ENCODE peak calls at places on chromosomes 3 and 15, in four cellular contexts. F, Z, K and Q are unnamed samples.

GRCh38 chr3:152471814-152472605 is 203.3 kb downstream of the MBNL1 start:
- DNase-seq in F (peak; percentile 75), Z (no peak), K (peak; percentile 86), Q (no peak)

GRCh38 chr3:15102256-15102655 is 3.3 kb upstream of the RBSN start:
- DNase-seq in F (no peak), Z (peak; percentile 86), K (no peak), Q (no peak)

GRCh38 chr15:81908111-81908510 is 137.7 kb downstream of the MEX3B start:
- DNase-seq in F (no peak), Z (peak; percentile 29), K (no peak), Q (no peak)

GRCh38 chr15:39140060-39140604 is 440.7 kb upstream of the THBS1 start:
- DNase-seq in F (peak; percentile 96), Z (no peak), K (peak; percentile 33), Q (no peak)

GRCh38 chr3:55795736-55796135 is 308.6 kb upstream of the WNT5A start:
- DNase-seq in F (peak; percentile 1), Z (no peak), K (no peak), Q (no peak)

GRCh38 chr15:71526061-71526460 is 284.3 kb upstream of the NR2E3 start:
- DNase-seq in F (peak; percentile 25), Z (no peak), K (no peak), Q (no peak)

GRCh38 chr15:86231864-86232801 is 152.5 kb downstream of the AGBL1 start:
- DNase-seq in F (peak; percentile 21), Z (peak; percentile 23), K (peak; percentile 45), Q (no peak)

GRCh38 chr3:152853196-152853595 is 18.3 kb downstream of the P2RY1 start:
- DNase-seq in F (peak; percentile 60), Z (no peak), K (no peak), Q (no peak)

GRCh38 chr3:171974986-171975837 is 64.2 kb upstream of the FNDC3B start:
- DNase-seq in F (peak; percentile 89), Z (no peak), K (no peak), Q (no peak)

GRCh38 chr3:33921608-33922007 is 123.2 kb downstream of the PDCD6IP start:
- DNase-seq in F (no peak), Z (no peak), K (no peak), Q (no peak)

GRCh38 chr15:31349233-31350141 is 22.9 kb downstream of the KLF13 start:
- DNase-seq in F (no peak), Z (no peak), K (peak; percentile 25), Q (no peak)

GRCh38 chr3:175898194-175898593 is 1039.1 kb downstream of the NAALADL2 start:
- DNase-seq in F (no peak), Z (no peak), K (no peak), Q (no peak)

GRCh38 chr3:162738778-162739177 is 1242.2 kb downstream of the OTOL1 start:
- DNase-seq in F (no peak), Z (no peak), K (no peak), Q (no peak)

GRCh38 chr3:63818282-63819150 is 583 bp upstream of the C3orf49 start:
- DNase-seq in F (peak; percentile 77), Z (no peak), K (peak; percentile 74), Q (no peak)

GRCh38 chr3:155714295-155714718 is 30.6 kb downstream of the PLCH1 start:
- DNase-seq in F (no peak), Z (no peak), K (no peak), Q (no peak)

GRCh38 chr15:26102988-26103387 is 239.9 kb upstream of the ATP10A start:
- DNase-seq in F (no peak), Z (no peak), K (no peak), Q (no peak)

GRCh38 chr15:69531302-69532027 is 78.8 kb downstream of the RPLP1 start:
- DNase-seq in F (no peak), Z (no peak), K (no peak), Q (no peak)

GRCh38 chr3:35670408-35670807 is 31.1 kb downstream of the ARPP21 start:
- DNase-seq in F (no peak), Z (no peak), K (no peak), Q (no peak)

GRCh38 chr3:111859974-111860859 is 1.2 kb downstream of the PHLDB2 start:
- DNase-seq in F (peak; percentile 94), Z (peak; percentile 66), K (peak; percentile 75), Q (peak; percentile 72)
- TF ChIP-seq CTCF in F (peak; percentile 54), Z (peak; percentile 34), K (peak; percentile 47), Q (peak; percentile 66)

DNA sequence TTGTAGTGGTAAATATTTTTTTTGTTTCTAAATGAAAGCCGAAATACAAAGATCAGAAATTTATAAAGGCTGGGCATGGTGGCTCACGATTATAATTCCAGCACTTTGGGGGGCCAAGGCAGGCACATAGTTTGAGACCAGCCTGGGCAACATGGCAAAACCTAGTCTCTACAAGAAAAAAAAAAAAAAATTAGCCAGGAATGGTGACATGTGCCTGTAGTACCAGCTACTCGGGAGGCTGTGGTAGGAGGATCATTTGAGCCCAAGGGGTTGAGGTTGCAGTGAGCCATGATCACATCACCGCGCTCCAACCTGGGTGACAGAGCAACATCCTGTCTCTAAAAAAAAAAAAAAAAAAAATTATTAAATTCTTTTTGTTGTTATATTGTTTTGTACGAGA is 6.9 kb downstream of the DENND4A start:
- DNase-seq in F (no peak), Z (no peak), K (peak; percentile 31), Q (no peak)
- TF ChIP-seq CTCF in F (no peak), Z (no peak), K (no peak), Q (no peak)

DNA sequence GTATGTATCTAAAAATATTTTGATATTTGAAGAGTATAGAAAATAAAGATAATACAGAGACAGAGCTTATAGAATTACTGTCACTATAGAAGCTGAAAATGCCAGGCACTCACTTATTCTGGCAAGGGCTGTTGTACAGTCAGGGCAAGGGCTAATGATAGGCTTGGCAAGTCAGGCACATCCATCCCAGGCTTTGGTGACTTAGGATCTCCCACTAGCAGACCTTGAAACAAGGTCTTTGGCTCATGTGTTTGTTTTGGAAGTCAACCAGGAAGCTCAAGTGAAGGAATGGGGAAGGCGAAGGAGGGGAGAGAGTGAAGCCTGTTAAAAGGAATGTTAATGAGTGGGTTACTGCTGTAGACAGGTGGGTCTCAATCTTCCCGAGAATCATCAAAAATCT is 199.1 kb upstream of the SUCLG2 start:
- DNase-seq in F (no peak), Z (no peak), K (no peak), Q (no peak)
- TF ChIP-seq CTCF in F (no peak), Z (no peak), K (no peak), Q (no peak)

GRCh38 chr15:94086360-94086759 is 145.0 kb upstream of the MCTP2 start:
- DNase-seq in F (no peak), Z (no peak), K (no peak), Q (no peak)

GRCh38 chr15:94081829-94082228 is 149.5 kb upstream of the MCTP2 start:
- DNase-seq in F (no peak), Z (no peak), K (no peak), Q (no peak)

GRCh38 chr15:94080416-94080815 is 150.9 kb upstream of the MCTP2 start:
- DNase-seq in F (no peak), Z (no peak), K (peak; percentile 2), Q (no peak)

GRCh38 chr15:94080989-94081605 is 150.3 kb upstream of the MCTP2 start:
- DNase-seq in F (no peak), Z (no peak), K (no peak), Q (no peak)

GRCh38 chr15:94083467-94083991 is 147.8 kb upstream of the MCTP2 start:
- DNase-seq in F (peak; percentile 59), Z (no peak), K (no peak), Q (no peak)
- TF ChIP-seq CTCF in F (no peak), Z (no peak), K (no peak), Q (no peak)

DNA sequence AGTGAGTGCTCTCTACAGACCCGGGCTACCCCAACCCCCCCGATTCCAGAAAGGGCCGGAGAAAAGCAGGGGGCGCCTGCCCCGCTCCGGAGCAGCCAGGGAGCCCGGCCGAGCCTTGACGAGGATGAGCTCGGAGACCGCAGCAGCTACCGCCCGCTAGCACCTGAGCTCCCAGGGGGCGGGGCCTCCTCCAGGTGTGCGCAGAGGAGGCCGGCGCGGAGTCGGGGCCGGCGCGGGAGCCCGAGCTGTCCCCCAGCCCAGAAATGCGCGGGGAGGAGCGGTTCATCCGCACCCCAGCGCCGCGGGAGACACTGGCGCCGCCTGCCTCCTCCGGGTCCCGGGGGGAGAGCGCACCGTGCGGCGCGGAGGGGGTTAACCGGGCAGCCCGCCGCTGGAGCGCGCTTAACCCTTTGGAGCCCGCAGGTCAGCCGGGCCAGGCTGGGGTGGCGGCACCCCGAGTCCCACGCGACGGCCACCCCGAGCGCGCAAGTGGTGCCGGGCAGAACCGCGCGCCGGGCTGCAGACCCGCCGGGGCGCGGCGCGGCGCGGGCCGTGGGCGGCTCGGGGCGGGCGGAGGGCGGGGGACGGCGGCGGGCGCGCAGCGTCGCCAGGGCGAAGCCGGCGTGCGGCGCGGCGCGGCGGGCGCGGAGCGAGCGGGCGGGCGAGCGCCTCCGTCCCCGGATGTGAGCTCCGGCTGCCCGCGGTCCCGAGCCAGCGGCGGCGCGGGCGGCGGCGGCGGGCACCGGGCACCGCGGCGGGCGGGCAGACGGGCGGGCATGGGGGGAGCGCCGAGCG is at the start of gene CACNA1D:
- DNase-seq in F (no peak), Z (peak; percentile 89), K (peak; percentile 14), Q (peak; percentile 73)
- TF ChIP-seq CTCF in F (no peak), Z (no peak), K (no peak), Q (no peak)

GRCh38 chr3:79406175-79406574 is 361.6 kb downstream of the ROBO1 start:
- DNase-seq in F (no peak), Z (no peak), K (no peak), Q (no peak)
- TF ChIP-seq CTCF in F (peak; percentile 19), Z (no peak), K (no peak), Q (no peak)